ENCODE peak calls at places on chromosomes 11 and 22, in eight cellular contexts. Y, N, A, I, P, M, E and L are unnamed samples.

GRCh38 chr11:47152953-47153950 is 23.4 kb downstream of the ARFGAP2 start:
- DNase-seq in N (peak; percentile 71), I (peak; percentile 78), Y (no peak), M (peak; percentile 39), A (peak; percentile 16), P (peak; percentile 58), E (peak; percentile 84), L (peak; percentile 87)

GRCh38 chr11:9046376-9046775 is 42.6 kb upstream of the NRIP3 start:
- DNase-seq in P (no peak), N (no peak), E (no peak), Y (no peak), A (no peak), I (peak; percentile 23), M (no peak), L (no peak)

GRCh38 chr11:61539958-61540357 is 31.4 kb downstream of the LRRC10B start:
- DNase-seq in E (no peak), A (no peak), M (no peak), Y (no peak), N (no peak), P (no peak), I (no peak), L (no peak)

GRCh38 chr11:2178906-2179494 is 7.4 kb upstream of the TH start:
- DNase-seq in P (no peak), N (no peak), A (no peak), Y (no peak), E (peak; percentile 38), I (no peak), M (no peak), L (peak; percentile 89)

GRCh38 chr11:64492561-64492960 is 98.5 kb upstream of the SLC22A12 start:
- DNase-seq in P (no peak), M (no peak), A (no peak), Y (peak; percentile 67), N (no peak), E (no peak), I (no peak), L (no peak)

GRCh38 chr11:5232150-5232549 is 2.1 kb downstream of the HBD start:
- DNase-seq in E (no peak), N (no peak), M (no peak), A (no peak), Y (no peak), I (no peak), P (no peak), L (no peak)

GRCh38 chr22:46001426-46002106 is 24.6 kb upstream of the WNT7B start:
- DNase-seq in Y (no peak), A (no peak), N (no peak), I (no peak), P (no peak), M (no peak), E (peak; percentile 95), L (peak; percentile 45)

GRCh38 chr11:58059011-58059358 is 28.2 kb downstream of the OR6Q1 start:
- DNase-seq in A (no peak), I (no peak), M (peak; percentile 82), N (no peak), P (no peak), E (no peak), Y (no peak), L (peak; percentile 41)

GRCh38 chr22:41357191-41357590 is 24.6 kb upstream of the TEF start:
- DNase-seq in M (no peak), Y (no peak), A (no peak), I (no peak), N (no peak), E (no peak), P (no peak), L (no peak)

GRCh38 chr22:45775062-45775461 is 103.4 kb downstream of the ATXN10 start:
- DNase-seq in M (no peak), A (no peak), N (no peak), P (no peak), I (no peak), E (no peak), Y (no peak), L (no peak)

GRCh38 chr22:45101828-45102227 is 61.9 kb upstream of the NUP50 start:
- DNase-seq in I (peak; percentile 64), M (peak; percentile 13), Y (no peak), P (peak; percentile 10), E (peak; percentile 60), A (no peak), N (peak; percentile 59), L (peak; percentile 90)

GRCh38 chr11:134531331-134532135 is 119.5 kb upstream of the B3GAT1 start:
- DNase-seq in I (no peak), E (no peak), M (no peak), A (no peak), P (no peak), N (peak; percentile 18), Y (no peak), L (peak; percentile 19)

GRCh38 chr11:6505577-6506240 is 8.6 kb downstream of the DNHD1 start:
- DNase-seq in Y (no peak), A (no peak), P (no peak), I (peak; percentile 25), E (peak; percentile 57), M (peak; percentile 74), N (no peak), L (peak; percentile 80)

GRCh38 chr22:50455201-50455600 is 19.6 kb downstream of the SBF1 start:
- DNase-seq in I (no peak), E (no peak), P (no peak), Y (no peak), A (no peak), M (no peak), N (no peak), L (no peak)

GRCh38 chr11:86408845-86409244 is 34.2 kb downstream of the CCDC81 start:
- DNase-seq in E (no peak), N (no peak), P (no peak), I (no peak), Y (no peak), M (no peak), A (no peak), L (no peak)

GRCh38 chr11:2343502-2343901 is 33.6 kb upstream of the CD81 start:
- DNase-seq in P (no peak), N (no peak), E (no peak), Y (no peak), A (no peak), I (no peak), M (no peak), L (no peak)

GRCh38 chr11:83019888-83020579 is 51.7 kb downstream of the RAB30 start:
- DNase-seq in M (no peak), P (no peak), N (no peak), E (peak; percentile 11), Y (no peak), A (no peak), I (no peak), L (no peak)

GRCh38 chr11:61955031-61955415 is 4.9 kb downstream of the BEST1 start:
- DNase-seq in Y (no peak), E (peak; percentile 49), A (no peak), I (no peak), N (no peak), P (no peak), M (no peak), L (peak; percentile 80)

GRCh38 chr11:65445604-65446445 is 23.2 kb downstream of the NEAT1 start:
- DNase-seq in A (no peak), E (no peak), Y (no peak), N (no peak), M (peak; percentile 15), P (no peak), I (no peak), L (no peak)

GRCh38 chr11:119417726-119418540 is 5.0 kb downstream of the THY1 start:
- DNase-seq in M (peak; percentile 88), N (no peak), Y (no peak), E (no peak), P (no peak), A (no peak), I (no peak), L (peak; percentile 16)